ENCODE peak calls at places on chromosomes 6 and 20, in nine cellular contexts. H is lower leg skin, B is hippocampal formation, D is adipocyte, I is right cardiac atrium, X is transverse colon, W is esophagus squamous epithelium, J is pulmonary artery endothelial cell, V is HFFc6. P is an unnamed sample.

GRCh38 chr20:25276533-25277050 is 28.7 kb downstream of the PYGB start:
- DNase-seq in H (no peak), J (no peak), D (no peak), W (no peak), I (no peak), V (no peak), B (no peak), X (peak), P (no peak)

GRCh38 chr20:61556116-61556515 is 304.1 kb downstream of the CDH4 start:
- DNase-seq in V (peak), H (no peak), I (no peak), D (peak), B (no peak), J (no peak), X (no peak), W (no peak), P (no peak)

GRCh38 chr20:62117658-62118057 is 4.6 kb upstream of the LSM14B start:
- DNase-seq in J (no peak), X (peak), W (no peak), D (no peak), I (no peak), V (no peak), B (no peak), H (no peak), P (no peak)

GRCh38 chr6:37375376-37375775 is 21.6 kb downstream of the RNF8 start:
- DNase-seq in J (no peak), D (no peak), X (no peak), H (no peak), B (no peak), I (no peak), W (no peak), V (no peak), P (no peak)

GRCh38 chr6:85498596-85499258 is 48.8 kb downstream of the NT5E start:
- DNase-seq in I (no peak), H (no peak), X (no peak), V (no peak), J (no peak), W (no peak), B (no peak), D (peak), P (no peak)

GRCh38 chr20:43914286-43914685 is 366 bp upstream of the TOX2 start:
- DNase-seq in I (no peak), V (no peak), D (no peak), X (no peak), W (no peak), J (no peak), B (no peak), H (no peak), P (no peak)

GRCh38 chr20:16115891-16116577 is 457.2 kb downstream of the KIF16B start:
- DNase-seq in W (no peak), V (no peak), J (no peak), B (no peak), X (no peak), D (peak), H (no peak), I (no peak), P (no peak)

GRCh38 chr6:5260111-5260620 is 584 bp downstream of the LYRM4 start:
- DNase-seq in D (peak), H (peak), V (peak), B (no peak), I (peak), W (peak), X (peak), J (no peak), P (no peak)

GRCh38 chr20:47358052-47358671 is 1.7 kb upstream of the ZMYND8 start:
- DNase-seq in W (no peak), J (no peak), I (no peak), X (no peak), H (no peak), D (peak), V (no peak), B (peak), P (no peak)

GRCh38 chr6:115667478-115667996 is 393.2 kb downstream of the FRK start:
- DNase-seq in D (no peak), I (no peak), W (no peak), X (no peak), H (no peak), J (no peak), V (no peak), B (no peak), P (no peak)

GRCh38 chr20:50153153-50153499 is 397 bp downstream of the PEDS1 start:
- DNase-seq in W (no peak), I (no peak), X (peak), D (peak), B (no peak), V (no peak), H (no peak), J (no peak), P (no peak)

GRCh38 chr6:82025271-82025670 is 222.3 kb downstream of the IBTK start:
- DNase-seq in H (no peak), B (no peak), D (peak), V (peak), W (no peak), J (no peak), X (no peak), I (no peak), P (no peak)

GRCh38 chr6:139135578-139136545 is 982 bp downstream of the HECA start:
- DNase-seq in H (peak), J (no peak), D (peak), V (no peak), W (no peak), X (peak), B (no peak), I (peak), P (no peak)

GRCh38 chr6:341914-342831 is 49.4 kb upstream of the IRF4 start:
- DNase-seq in I (no peak), B (no peak), X (peak), J (no peak), D (no peak), H (no peak), V (no peak), W (no peak), P (no peak)

GRCh38 chr6:147095316-147095715 is 108.9 kb upstream of the STXBP5 start:
- DNase-seq in B (no peak), H (no peak), X (no peak), D (no peak), W (no peak), I (no peak), V (no peak), J (no peak), P (peak)

GRCh38 chr6:13548500-13549210 is 25.7 kb upstream of the SIRT5 start:
- DNase-seq in X (no peak), J (no peak), B (no peak), D (no peak), I (no peak), V (no peak), H (no peak), W (no peak), P (no peak)